ENCODE peak calls at places on chromosomes 1 and 21, in seven cellular contexts. Y is transverse colon, Z is heart left ventricle, H is HFFc6, V is WTC11, M is mammary epithelial cell, I is epithelial cell of esophagus. C is an unnamed sample.

GRCh38 chr1:29806646-29807319 is 570.5 kb downstream of the PTPRU start:
- DNase-seq in Y (no peak), Z (no peak), H (no peak), V (no peak), M (no peak), I (no peak), C (no peak)

GRCh38 chr1:26471498-26472329 is 526 bp upstream of the HMGN2 start:
- DNase-seq in Y (peak; percentile 69), Z (peak; percentile 86), H (peak; percentile 75), V (peak; percentile 73), M (peak; percentile 69), I (peak; percentile 59), C (peak; percentile 16)

GRCh38 chr21:41630249-41630648 is 122.3 kb upstream of the TMPRSS2 start:
- DNase-seq in Y (peak; percentile 76), Z (no peak), H (peak; percentile 98), V (no peak), M (peak; percentile 99), I (peak; percentile 100), C (peak; percentile 97)

GRCh38 chr21:14985306-14985705 is 79.5 kb downstream of the NRIP1 start:
- DNase-seq in Y (no peak), Z (no peak), H (no peak), V (no peak), M (no peak), I (no peak), C (no peak)

GRCh38 chr1:205750683-205751651 is 985 bp upstream of the NUCKS1 start:
- DNase-seq in Y (no peak), Z (no peak), H (no peak), V (peak; percentile 26), M (no peak), I (peak; percentile 22), C (no peak)

GRCh38 chr1:31581821-31582810 is 5.8 kb downstream of the TINAGL1 start:
- DNase-seq in Y (no peak), Z (no peak), H (no peak), V (no peak), M (peak; percentile 87), I (peak; percentile 94), C (no peak)

GRCh38 chr1:37945743-37946702 is 830 bp downstream of the INPP5B start:
- DNase-seq in Y (peak; percentile 47), Z (peak; percentile 68), H (peak; percentile 47), V (no peak), M (no peak), I (no peak), C (peak; percentile 59)

GRCh38 chr1:10519016-10519417 is 44.3 kb downstream of the PEX14 start:
- DNase-seq in Y (no peak), Z (no peak), H (no peak), V (peak; percentile 23), M (no peak), I (no peak), C (no peak)

GRCh38 chr1:92211166-92211565 is 6.5 kb upstream of the C1orf146 start:
- DNase-seq in Y (no peak), Z (no peak), H (peak; percentile 71), V (no peak), M (peak; percentile 6), I (peak; percentile 35), C (no peak)

GRCh38 chr1:48000883-48001282 is 3.7 kb upstream of the TRABD2B start:
- DNase-seq in Y (no peak), Z (no peak), H (no peak), V (no peak), M (no peak), I (no peak), C (no peak)
- TF ChIP-seq CTCF in Y (no peak), Z (no peak), H (no peak), V (no peak), M (no peak), I (no peak), C (no peak)

GRCh38 chr1:154325583-154326545 is 539 bp downstream of the ATP8B2 start:
- DNase-seq in Y (peak; percentile 64), Z (no peak), H (peak; percentile 94), V (peak; percentile 77), M (peak; percentile 35), I (peak; percentile 51), C (peak; percentile 52)
- TF ChIP-seq CTCF in Y (peak; percentile 50), Z (peak; percentile 37), H (peak; percentile 87), V (peak; percentile 26), M (peak; percentile 69), I (peak; percentile 37), C (peak; percentile 89)

DNA sequence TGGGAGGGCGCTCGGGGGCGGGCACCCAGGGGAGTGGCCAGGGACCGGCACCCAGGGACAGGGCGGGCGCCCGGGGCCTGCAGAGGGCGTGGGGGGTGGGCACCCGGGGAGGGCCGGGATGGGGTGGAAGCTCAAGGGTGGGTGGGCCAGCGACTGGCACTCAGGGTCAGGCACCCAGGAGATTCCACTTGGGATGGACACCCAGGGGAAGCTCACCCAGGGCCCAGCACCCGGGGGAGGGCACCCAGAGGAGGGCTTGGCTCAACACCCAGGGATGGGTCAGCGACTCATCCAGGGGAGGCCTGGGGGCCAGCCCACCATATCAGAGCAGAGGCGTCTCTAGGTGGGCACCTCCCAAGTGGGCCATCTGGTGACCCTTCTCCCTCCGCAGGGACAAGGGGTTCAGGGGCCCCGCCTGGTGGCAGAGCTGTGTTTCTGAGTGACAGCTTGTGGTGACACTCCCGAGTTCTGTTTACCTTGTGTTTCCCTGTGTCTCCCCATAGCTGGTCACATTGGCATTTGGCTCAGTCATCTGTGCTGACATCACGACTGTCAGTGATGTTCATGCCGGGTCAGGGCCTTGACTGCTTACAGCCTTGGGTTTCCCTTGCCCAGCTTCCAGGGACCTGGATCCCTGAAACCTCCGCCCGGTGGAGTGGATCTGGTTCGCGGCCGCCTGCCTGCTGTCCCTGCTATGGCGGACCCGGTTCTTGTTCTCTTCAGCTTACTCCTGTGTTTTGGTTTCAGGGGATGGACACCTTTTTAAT is 749 bp downstream of the IBA57 start:
- DNase-seq in Y (peak; percentile 79), Z (peak; percentile 79), H (peak; percentile 87), V (peak; percentile 63), M (peak; percentile 66), I (peak; percentile 70), C (peak; percentile 16)
- TF ChIP-seq CTCF in Y (peak; percentile 28), Z (peak; percentile 20), H (peak; percentile 16), V (no peak), M (peak; percentile 48), I (peak; percentile 51), C (peak; percentile 45)

GRCh38 chr1:167722870-167723251 is 1.1 kb downstream of the MPZL1 start:
- DNase-seq in Y (no peak), Z (no peak), H (peak; percentile 25), V (no peak), M (no peak), I (no peak), C (no peak)

GRCh38 chr1:167718926-167719691 is 2.7 kb upstream of the MPZL1 start:
- DNase-seq in Y (no peak), Z (no peak), H (no peak), V (no peak), M (no peak), I (no peak), C (no peak)

GRCh38 chr1:167722152-167722869 is 529 bp downstream of the MPZL1 start:
- DNase-seq in Y (peak; percentile 59), Z (no peak), H (no peak), V (peak; percentile 54), M (peak; percentile 68), I (peak; percentile 66), C (no peak)

GRCh38 chr1:167721617-167722151 is at the start of gene MPZL1:
- DNase-seq in Y (peak; percentile 98), Z (peak; percentile 98), H (peak; percentile 92), V (peak; percentile 91), M (peak; percentile 91), I (peak; percentile 94), C (peak; percentile 56)

DNA sequence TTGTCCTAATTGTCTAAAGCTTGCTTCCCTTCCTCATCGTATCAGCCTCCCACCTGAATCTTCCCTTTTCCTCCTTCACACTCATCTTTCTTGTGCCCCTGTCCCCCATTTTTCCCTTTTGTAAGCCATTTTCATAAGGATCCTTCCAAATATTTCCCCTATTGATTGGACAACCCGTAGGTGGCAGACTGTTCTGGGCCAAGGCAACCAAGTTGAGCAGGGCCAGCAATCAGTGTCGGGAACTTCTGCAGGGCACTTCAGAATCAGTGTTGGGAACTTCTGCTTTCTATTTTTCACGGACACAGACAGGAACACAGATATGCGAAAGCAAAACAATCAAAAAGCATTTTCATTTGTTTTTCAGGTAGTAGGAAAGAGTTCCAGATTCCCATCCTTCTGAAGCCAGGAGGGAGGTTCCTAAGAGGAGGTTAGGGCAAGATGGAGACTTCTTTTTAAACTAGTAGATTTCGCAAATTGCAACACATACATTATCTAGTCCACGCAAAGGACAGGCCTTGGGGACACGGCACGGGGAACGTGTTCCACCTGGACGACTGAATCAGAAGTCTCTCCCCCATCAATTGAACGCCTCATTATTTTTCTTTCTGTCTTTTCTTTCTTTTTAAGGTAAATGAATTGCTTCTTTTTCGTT is 691 bp upstream of the MPZL1 start:
- DNase-seq in Y (peak; percentile 58), Z (no peak), H (peak; percentile 66), V (no peak), M (peak; percentile 63), I (peak; percentile 67), C (peak; percentile 20)
- TF ChIP-seq CTCF in Y (peak; percentile 15), Z (no peak), H (peak; percentile 70), V (no peak), M (peak; percentile 69), I (peak; percentile 57), C (peak; percentile 68)

DNA sequence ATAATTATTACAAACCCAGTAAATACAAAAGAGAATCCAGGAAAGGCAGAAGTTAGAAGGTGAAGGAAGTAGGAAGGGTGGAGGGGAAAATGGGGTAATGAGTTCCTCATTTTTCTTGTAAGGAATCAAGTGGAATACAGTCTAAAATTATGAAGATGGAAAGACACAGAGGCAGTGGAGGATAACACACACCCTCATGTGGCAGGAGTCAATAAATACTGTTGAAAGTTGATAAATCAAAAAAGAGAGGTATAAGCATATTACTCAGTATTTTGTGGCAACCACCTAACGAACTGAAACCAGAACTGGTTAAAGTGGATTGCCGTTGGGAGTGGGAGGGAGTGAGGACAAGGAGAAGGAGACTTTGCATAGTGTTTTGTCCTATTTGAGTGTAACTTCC is 78.6 kb upstream of the SLC44A3 start:
- DNase-seq in Y (no peak), Z (no peak), H (no peak), V (no peak), M (peak; percentile 38), I (no peak), C (no peak)
- TF ChIP-seq CTCF in Y (no peak), Z (no peak), H (peak; percentile 43), V (no peak), M (peak; percentile 38), I (peak; percentile 15), C (no peak)

DNA sequence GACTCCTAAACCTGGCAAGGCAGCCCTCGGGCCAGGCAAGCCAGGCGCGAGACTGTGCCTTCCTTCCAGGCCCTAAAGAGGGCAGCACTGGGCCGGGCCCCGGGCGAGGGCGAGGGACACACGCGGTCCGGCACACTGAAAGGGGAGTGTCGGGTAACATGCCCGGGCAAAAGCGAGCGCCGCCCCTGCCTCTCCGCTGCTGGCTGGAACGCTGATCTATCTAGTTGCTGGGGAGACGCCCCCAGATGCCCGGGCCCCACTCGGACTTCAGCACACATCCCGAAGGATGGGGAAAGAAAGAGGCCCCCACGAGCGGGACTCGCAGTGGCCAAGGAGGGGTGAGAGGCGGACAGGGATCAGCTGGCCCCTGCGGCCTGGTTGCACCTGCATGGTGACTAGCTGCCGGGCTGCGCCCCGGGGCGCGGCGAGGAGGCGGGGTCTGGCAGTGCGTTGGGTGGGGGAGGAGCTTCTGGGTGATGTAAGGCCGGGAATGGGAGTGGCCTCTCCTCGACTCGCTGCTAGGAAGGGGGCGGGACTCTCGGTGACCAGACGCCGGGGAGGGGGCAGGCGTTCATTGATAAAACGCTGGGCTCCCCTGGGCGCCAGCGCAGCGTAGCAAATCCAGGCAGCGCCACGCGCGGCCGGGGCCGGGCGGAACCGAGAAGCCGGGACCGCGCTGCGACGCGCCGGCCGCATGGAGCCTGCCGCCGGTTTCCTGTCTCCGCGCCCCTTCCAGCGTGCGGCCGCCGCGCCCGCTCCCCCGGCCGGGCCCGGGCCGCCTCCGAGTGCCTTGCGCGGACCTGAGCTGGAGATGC is at the start of gene PLK3:
- DNase-seq in Y (peak; percentile 99), Z (peak; percentile 99), H (peak; percentile 98), V (peak; percentile 98), M (peak; percentile 98), I (peak; percentile 99), C (peak; percentile 85)
- TF ChIP-seq CTCF in Y (peak; percentile 84), Z (peak; percentile 92), H (peak; percentile 88), V (peak; percentile 66), M (peak; percentile 91), I (peak; percentile 85), C (peak; percentile 99)

C was measured in BJ.